ENCODE peak calls at places on chromosomes 4 and X, in eight cellular contexts. One of them, this sample, is unnamed. For H3K27me3, the result is how much of the 10 kb centered on the place peaks cover.

GRCh38 chr4:73211968-73212367 is 46.6 kb downstream of the ANKRD17 start:
- DNase-seq in neural progenitor cell: no peak
- DNase-seq in upper lobe of right lung: no peak
- DNase-seq in transverse colon: no peak
- DNase-seq in endothelial cell of umbilical vein: no peak
- DNase-seq in left lung: no peak
- DNase-seq in HL-60: no peak
- DNase-seq in heart left ventricle: no peak
- DNase-seq in this sample: no peak

GRCh38 chrX:70970482-70970999 is 39.6 kb upstream of the SLC7A3 start:
- DNase-seq in left lung: no peak
- DNase-seq in heart left ventricle: no peak
- DNase-seq in HL-60: no peak
- DNase-seq in neural progenitor cell: peak
- DNase-seq in upper lobe of right lung: no peak
- DNase-seq in endothelial cell of umbilical vein: peak
- DNase-seq in transverse colon: no peak
- DNase-seq in this sample: no peak

GRCh38 chrX:118383120-118383519 is 37.2 kb downstream of the WDR44 start:
- DNase-seq in transverse colon: no peak
- DNase-seq in endothelial cell of umbilical vein: peak
- DNase-seq in heart left ventricle: no peak
- DNase-seq in HL-60: no peak
- DNase-seq in neural progenitor cell: no peak
- DNase-seq in upper lobe of right lung: no peak
- DNase-seq in left lung: no peak
- DNase-seq in this sample: no peak

GRCh38 chr4:122700178-122700725 is 32.3 kb upstream of the BBS12 start:
- DNase-seq in heart left ventricle: peak
- DNase-seq in left lung: no peak
- DNase-seq in transverse colon: peak
- DNase-seq in endothelial cell of umbilical vein: no peak
- DNase-seq in HL-60: no peak
- DNase-seq in neural progenitor cell: no peak
- DNase-seq in upper lobe of right lung: no peak
- DNase-seq in this sample: no peak

GRCh38 chr4:189090174-189090814 is 850.4 kb upstream of the FRG1 start:
- DNase-seq in neural progenitor cell: peak
- DNase-seq in upper lobe of right lung: no peak
- DNase-seq in endothelial cell of umbilical vein: no peak
- DNase-seq in heart left ventricle: no peak
- DNase-seq in transverse colon: no peak
- DNase-seq in HL-60: peak
- DNase-seq in left lung: no peak
- DNase-seq in this sample: no peak

GRCh38 chrX:1932231-1932630 is 317.4 kb downstream of the ASMT start:
- DNase-seq in HL-60: no peak
- DNase-seq in neural progenitor cell: no peak
- DNase-seq in upper lobe of right lung: no peak
- DNase-seq in heart left ventricle: no peak
- DNase-seq in endothelial cell of umbilical vein: no peak
- DNase-seq in left lung: no peak
- DNase-seq in transverse colon: no peak
- DNase-seq in this sample: no peak

GRCh38 chrX:49618574-49618973 is 19.8 kb downstream of the GAGE1 start:
- DNase-seq in transverse colon: no peak
- DNase-seq in heart left ventricle: no peak
- DNase-seq in left lung: no peak
- DNase-seq in upper lobe of right lung: no peak
- DNase-seq in HL-60: no peak
- DNase-seq in neural progenitor cell: no peak
- DNase-seq in endothelial cell of umbilical vein: no peak
- DNase-seq in this sample: no peak

GRCh38 chrX:118566359-118566758 is 70.7 kb downstream of the DOCK11 start:
- DNase-seq in neural progenitor cell: no peak
- DNase-seq in transverse colon: no peak
- DNase-seq in upper lobe of right lung: no peak
- DNase-seq in HL-60: no peak
- DNase-seq in endothelial cell of umbilical vein: no peak
- DNase-seq in left lung: no peak
- DNase-seq in heart left ventricle: no peak
- DNase-seq in this sample: no peak

GRCh38 chr4:55837903-55838302 is 15.5 kb upstream of the EXOC1 start:
- DNase-seq in left lung: no peak
- DNase-seq in transverse colon: no peak
- DNase-seq in endothelial cell of umbilical vein: no peak
- DNase-seq in HL-60: no peak
- DNase-seq in heart left ventricle: no peak
- DNase-seq in upper lobe of right lung: no peak
- DNase-seq in neural progenitor cell: no peak
- DNase-seq in this sample: no peak

GRCh38 chrX:69321006-69321655 is 155.9 kb upstream of the PJA1 start:
- DNase-seq in HL-60: no peak
- DNase-seq in upper lobe of right lung: no peak
- DNase-seq in endothelial cell of umbilical vein: no peak
- DNase-seq in neural progenitor cell: no peak
- DNase-seq in left lung: no peak
- DNase-seq in transverse colon: no peak
- DNase-seq in heart left ventricle: no peak
- DNase-seq in this sample: no peak
- H3K27me3 ChIP-seq in HL-60: under half
- H3K27me3 ChIP-seq in upper lobe of right lung: under half
- H3K27me3 ChIP-seq in endothelial cell of umbilical vein: under half
- H3K27me3 ChIP-seq in neural progenitor cell: under half
- H3K27me3 ChIP-seq in left lung: under half
- H3K27me3 ChIP-seq in transverse colon: under half
- H3K27me3 ChIP-seq in heart left ventricle: under half
- H3K27me3 ChIP-seq in this sample: under half

DNA sequence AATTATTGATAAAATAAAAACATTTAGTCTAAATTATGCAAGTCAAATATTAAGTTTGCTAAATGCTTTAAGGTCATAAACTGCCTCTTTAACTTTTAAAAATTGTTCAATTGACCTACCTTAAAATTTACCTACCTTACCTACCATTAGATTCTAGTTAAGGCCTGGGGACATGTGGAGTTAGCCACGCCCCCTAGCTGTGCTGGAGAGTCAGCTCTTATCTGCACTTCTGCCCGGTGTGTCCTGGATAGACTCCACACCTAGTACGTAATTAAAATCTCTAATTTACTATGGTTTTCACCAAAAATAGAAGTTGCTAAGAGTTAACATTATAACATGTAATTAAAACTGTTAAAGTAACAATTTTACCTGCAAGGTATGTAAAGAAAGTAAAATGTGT is 22.7 kb downstream of the TENM3 start:
- DNase-seq in neural progenitor cell: no peak
- DNase-seq in endothelial cell of umbilical vein: no peak
- DNase-seq in upper lobe of right lung: no peak
- DNase-seq in HL-60: no peak
- DNase-seq in heart left ventricle: no peak
- DNase-seq in left lung: no peak
- DNase-seq in transverse colon: no peak
- DNase-seq in this sample: no peak
- TF ChIP-seq CTCF in neural progenitor cell: no peak
- TF ChIP-seq CTCF in endothelial cell of umbilical vein: no peak
- TF ChIP-seq CTCF in upper lobe of right lung: no peak
- TF ChIP-seq CTCF in HL-60: no peak
- TF ChIP-seq CTCF in heart left ventricle: no peak
- TF ChIP-seq CTCF in left lung: no peak
- TF ChIP-seq CTCF in transverse colon: no peak
- TF ChIP-seq CTCF in this sample: no peak

GRCh38 chrX:151695583-151695930 is 299 bp downstream of the PRRG3 start:
- DNase-seq in transverse colon: no peak
- DNase-seq in upper lobe of right lung: no peak
- DNase-seq in heart left ventricle: no peak
- DNase-seq in left lung: no peak
- DNase-seq in neural progenitor cell: no peak
- DNase-seq in HL-60: no peak
- DNase-seq in endothelial cell of umbilical vein: no peak
- DNase-seq in this sample: no peak
- H3K4me3 ChIP-seq in transverse colon: no peak
- H3K4me3 ChIP-seq in upper lobe of right lung: no peak
- H3K4me3 ChIP-seq in heart left ventricle: no peak
- H3K4me3 ChIP-seq in left lung: no peak
- H3K4me3 ChIP-seq in neural progenitor cell: peak
- H3K4me3 ChIP-seq in HL-60: no peak
- H3K4me3 ChIP-seq in endothelial cell of umbilical vein: no peak
- H3K4me3 ChIP-seq in this sample: peak

DNA sequence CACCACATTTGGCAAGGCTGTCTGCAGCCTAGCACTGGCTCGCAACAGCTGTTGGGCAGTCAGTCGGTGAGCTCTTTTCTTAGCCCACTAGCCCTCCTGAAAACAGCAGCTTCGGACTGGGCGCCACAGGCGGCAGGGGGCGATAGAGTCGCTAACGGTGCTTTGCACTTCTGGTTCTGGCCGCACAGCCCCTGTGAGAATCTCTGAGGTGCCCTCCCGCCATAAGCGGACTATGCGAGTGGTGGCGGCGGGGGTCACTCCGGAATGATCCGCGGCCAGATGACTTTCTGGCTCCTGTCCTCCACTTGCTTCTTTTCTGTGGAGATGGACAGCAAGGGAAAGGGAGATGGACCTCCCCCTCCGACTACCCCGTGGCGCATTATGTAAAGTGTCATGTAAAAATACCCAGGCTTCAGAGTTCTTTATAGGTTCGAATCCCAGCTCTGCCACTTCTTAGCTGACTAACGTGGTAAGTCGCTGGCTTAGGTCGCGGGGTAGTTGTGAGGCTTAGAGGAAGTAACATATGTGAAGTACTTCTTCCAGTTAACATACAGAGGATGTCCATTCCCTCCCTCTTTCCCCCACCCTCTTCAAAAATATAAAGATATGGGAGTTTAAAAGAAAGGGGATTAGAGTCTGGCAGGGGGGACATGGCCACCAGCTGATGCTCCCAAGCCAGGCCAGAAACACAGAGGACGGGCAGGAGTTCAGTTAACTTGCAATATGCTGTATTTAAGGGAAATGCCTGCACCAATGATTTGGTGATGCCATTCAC is 11.0 kb downstream of the ARHGAP36 start:
- DNase-seq in heart left ventricle: no peak
- DNase-seq in endothelial cell of umbilical vein: peak
- DNase-seq in HL-60: peak
- DNase-seq in neural progenitor cell: peak
- DNase-seq in left lung: no peak
- DNase-seq in upper lobe of right lung: no peak
- DNase-seq in transverse colon: no peak
- DNase-seq in this sample: no peak
- H3K27me3 ChIP-seq in heart left ventricle: under half
- H3K27me3 ChIP-seq in endothelial cell of umbilical vein: under half
- H3K27me3 ChIP-seq in HL-60: under half
- H3K27me3 ChIP-seq in neural progenitor cell: half or more
- H3K27me3 ChIP-seq in left lung: under half
- H3K27me3 ChIP-seq in upper lobe of right lung: under half
- H3K27me3 ChIP-seq in transverse colon: under half
- H3K27me3 ChIP-seq in this sample: under half

DNA sequence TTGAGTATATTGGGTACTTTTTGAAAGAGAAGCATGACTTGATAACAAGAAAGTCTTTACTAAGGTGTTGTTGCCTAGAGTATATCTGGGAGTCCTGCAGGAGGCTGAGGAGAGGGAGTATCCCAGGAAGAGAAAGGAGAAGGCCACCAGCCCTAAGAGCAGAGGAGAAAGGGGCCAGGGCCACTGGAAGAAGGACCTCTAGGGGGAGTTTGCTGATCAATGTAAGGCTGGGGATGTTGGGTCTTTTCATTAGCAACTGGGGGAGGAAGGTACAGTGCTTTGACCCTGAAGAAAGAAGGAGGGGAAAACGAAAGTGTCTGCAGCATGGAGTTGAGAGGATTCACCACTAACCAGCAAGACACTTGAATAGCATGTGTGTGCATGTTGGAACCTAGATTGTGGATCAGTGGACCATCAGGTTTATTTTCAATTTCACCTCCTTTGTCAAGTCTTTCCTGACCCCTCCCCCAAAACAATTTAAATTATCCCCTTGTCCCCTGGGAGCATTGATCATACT is 4.5 kb downstream of the SMIM9 start:
- DNase-seq in heart left ventricle: no peak
- DNase-seq in left lung: no peak
- DNase-seq in neural progenitor cell: no peak
- DNase-seq in upper lobe of right lung: no peak
- DNase-seq in transverse colon: no peak
- DNase-seq in HL-60: no peak
- DNase-seq in endothelial cell of umbilical vein: no peak
- DNase-seq in this sample: no peak
- TF ChIP-seq CTCF in heart left ventricle: no peak
- TF ChIP-seq CTCF in left lung: no peak
- TF ChIP-seq CTCF in neural progenitor cell: no peak
- TF ChIP-seq CTCF in upper lobe of right lung: no peak
- TF ChIP-seq CTCF in transverse colon: no peak
- TF ChIP-seq CTCF in HL-60: no peak
- TF ChIP-seq CTCF in endothelial cell of umbilical vein: no peak
- TF ChIP-seq CTCF in this sample: no peak

GRCh38 chr4:159174645-159175147 is 71.8 kb downstream of the RAPGEF2 start:
- DNase-seq in transverse colon: no peak
- DNase-seq in left lung: no peak
- DNase-seq in endothelial cell of umbilical vein: no peak
- DNase-seq in heart left ventricle: no peak
- DNase-seq in upper lobe of right lung: no peak
- DNase-seq in HL-60: no peak
- DNase-seq in neural progenitor cell: no peak
- DNase-seq in this sample: no peak

GRCh38 chr4:159175165-159175988 is 72.5 kb downstream of the RAPGEF2 start:
- DNase-seq in heart left ventricle: no peak
- DNase-seq in neural progenitor cell: peak
- DNase-seq in transverse colon: peak
- DNase-seq in HL-60: peak
- DNase-seq in left lung: peak
- DNase-seq in endothelial cell of umbilical vein: peak
- DNase-seq in upper lobe of right lung: no peak
- DNase-seq in this sample: no peak

GRCh38 chr4:159177265-159178146 is 74.6 kb downstream of the RAPGEF2 start:
- DNase-seq in transverse colon: no peak
- DNase-seq in endothelial cell of umbilical vein: no peak
- DNase-seq in neural progenitor cell: no peak
- DNase-seq in heart left ventricle: no peak
- DNase-seq in HL-60: no peak
- DNase-seq in upper lobe of right lung: no peak
- DNase-seq in left lung: no peak
- DNase-seq in this sample: no peak

GRCh38 chr4:159178147-159178541 is 75.3 kb downstream of the RAPGEF2 start:
- DNase-seq in neural progenitor cell: no peak
- DNase-seq in upper lobe of right lung: no peak
- DNase-seq in HL-60: peak
- DNase-seq in transverse colon: no peak
- DNase-seq in heart left ventricle: no peak
- DNase-seq in endothelial cell of umbilical vein: no peak
- DNase-seq in left lung: no peak
- DNase-seq in this sample: no peak

DNA sequence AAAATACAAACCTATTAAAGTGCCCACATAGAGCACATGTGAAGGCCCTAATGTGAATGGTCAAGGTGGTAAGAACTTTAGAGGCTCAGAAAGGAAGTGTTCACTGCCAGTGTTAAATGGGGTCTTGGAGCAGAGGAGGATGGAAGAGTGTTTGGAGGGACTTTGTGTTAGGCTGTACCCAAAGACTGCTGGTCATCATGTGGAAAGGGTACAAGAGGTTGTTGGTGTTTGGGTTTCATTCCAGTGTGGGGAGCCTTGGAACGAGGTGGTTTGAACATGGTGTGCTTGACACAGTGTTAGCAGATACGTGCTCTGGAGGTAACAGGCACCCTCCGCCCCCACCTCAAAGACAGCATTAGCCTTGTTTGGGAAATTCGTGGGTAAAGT is 73.1 kb downstream of the RAPGEF2 start:
- DNase-seq in transverse colon: no peak
- DNase-seq in left lung: no peak
- DNase-seq in heart left ventricle: no peak
- DNase-seq in HL-60: no peak
- DNase-seq in endothelial cell of umbilical vein: no peak
- DNase-seq in neural progenitor cell: no peak
- DNase-seq in upper lobe of right lung: no peak
- DNase-seq in this sample: no peak
- H3K4me3 ChIP-seq in transverse colon: no peak
- H3K4me3 ChIP-seq in left lung: no peak
- H3K4me3 ChIP-seq in heart left ventricle: no peak
- H3K4me3 ChIP-seq in HL-60: no peak
- H3K4me3 ChIP-seq in endothelial cell of umbilical vein: peak
- H3K4me3 ChIP-seq in neural progenitor cell: no peak
- H3K4me3 ChIP-seq in upper lobe of right lung: no peak
- H3K4me3 ChIP-seq in this sample: no peak